ENCODE peak calls at places on chromosomes 13 and 19, in six cellular contexts. F is NCI-H146, Z is Caki2, V is ELR, U is left lung, P is lower leg skin. H is an unnamed sample.

GRCh38 chr19:49395581-49396407 is 7.7 kb downstream of the KASH5 start:
- DNase-seq in F (no peak), Z (no peak), V (no peak), U (peak), P (no peak), H (no peak)

GRCh38 chr13:80037505-80037888 is 303.4 kb downstream of the SPRY2 start:
- DNase-seq in F (no peak), Z (peak), V (peak), U (no peak), P (no peak), H (no peak)

GRCh38 chr13:21730186-21730880 is 59.5 kb downstream of the FGF9 start:
- DNase-seq in F (no peak), Z (no peak), V (no peak), U (no peak), P (no peak), H (no peak)

GRCh38 chr19:50835785-50836542 is 2.6 kb upstream of the KLK15 start:
- DNase-seq in F (peak), Z (peak), V (peak), U (peak), P (peak), H (peak)

GRCh38 chr13:93309886-93310520 is 83.4 kb downstream of the GPC6 start:
- DNase-seq in F (peak), Z (peak), V (peak), U (no peak), P (no peak), H (no peak)

GRCh38 chr13:80881495-80882482 is 540.9 kb upstream of the SPRY2 start:
- DNase-seq in F (peak), Z (no peak), V (no peak), U (no peak), P (no peak), H (no peak)

GRCh38 chr13:65882810-65883209 is 1347.3 kb downstream of the PCDH9 start:
- DNase-seq in F (no peak), Z (no peak), V (no peak), U (no peak), P (no peak), H (no peak)

GRCh38 chr19:11849264-11849615 is 714 bp downstream of the ZNF439 start:
- DNase-seq in F (peak), Z (no peak), V (no peak), U (no peak), P (no peak), H (no peak)

GRCh38 chr13:91212229-91212628 is 135.3 kb upstream of the MIR17HG start:
- DNase-seq in F (no peak), Z (no peak), V (no peak), U (no peak), P (no peak), H (no peak)

GRCh38 chr13:113114511-113115362 is 7.9 kb upstream of the F10 start:
- DNase-seq in F (no peak), Z (no peak), V (no peak), U (no peak), P (peak), H (no peak)

GRCh38 chr19:13729859-13730258 is 34.5 kb upstream of the MRI1 start:
- DNase-seq in F (no peak), Z (peak), V (no peak), U (no peak), P (no peak), H (no peak)

GRCh38 chr13:107373551-107373950 is 805.6 kb upstream of the ARGLU1 start:
- DNase-seq in F (no peak), Z (peak), V (peak), U (no peak), P (no peak), H (no peak)

GRCh38 chr13:70339738-70340137 is 231.5 kb upstream of the KLHL1 start:
- DNase-seq in F (peak), Z (peak), V (peak), U (no peak), P (no peak), H (no peak)

GRCh38 chr13:44342741-44343140 is 30.9 kb upstream of the SERP2 start:
- DNase-seq in F (no peak), Z (no peak), V (no peak), U (no peak), P (no peak), H (no peak)

H was measured in omental fat pad.